ENCODE peak calls at places on chromosomes 11 and 22, in eight cellular contexts. T is HCT116, D is hepatocyte, L is neural progenitor cell, I is MM.1S, X is GM23338, P is GM23248, Q is SK-N-SH. Z is an unnamed sample.

GRCh38 chr11:8962827-8963226 is 1.4 kb downstream of the TMEM9B start:
- DNase-seq in X (no peak), P (peak; percentile 17), L (no peak), D (no peak), I (no peak), Q (no peak), T (no peak), Z (no peak)

GRCh38 chr22:18048441-18048898 is 24.1 kb upstream of the MICAL3 start:
- DNase-seq in X (no peak), I (no peak), D (no peak), Q (no peak), L (peak; percentile 20), T (no peak), P (peak; percentile 67), Z (no peak)

GRCh38 chr11:86670179-86670578 is 2.2 kb downstream of the ME3 start:
- DNase-seq in D (no peak), X (no peak), L (no peak), P (no peak), I (no peak), T (no peak), Q (no peak), Z (peak; percentile 42)

GRCh38 chr11:119533931-119534694 is 111.1 kb upstream of the THY1 start:
- DNase-seq in Q (peak; percentile 81), L (peak; percentile 82), T (peak; percentile 38), I (peak; percentile 44), X (peak; percentile 92), D (peak; percentile 87), P (peak; percentile 80), Z (peak; percentile 85)

GRCh38 chr11:132942611-132943324 is 589.5 kb downstream of the OPCML start:
- DNase-seq in L (peak; percentile 57), Q (peak; percentile 49), I (no peak), T (no peak), X (peak; percentile 59), D (peak; percentile 18), P (no peak), Z (no peak)

GRCh38 chr11:26017322-26017860 is 314.5 kb upstream of the ANO3 start:
- DNase-seq in Q (no peak), X (no peak), L (no peak), T (no peak), D (no peak), P (no peak), I (no peak), Z (no peak)

GRCh38 chr11:8813658-8814057 is 97.3 kb upstream of the AKIP1 start:
- DNase-seq in T (peak; percentile 73), Q (peak; percentile 78), D (peak; percentile 85), P (peak; percentile 90), I (peak; percentile 81), L (peak; percentile 90), X (peak; percentile 92), Z (peak; percentile 79)

GRCh38 chr11:44226945-44227344 is 83.0 kb downstream of the ALX4 start:
- DNase-seq in P (no peak), X (no peak), L (no peak), D (no peak), I (no peak), T (no peak), Q (no peak), Z (no peak)

GRCh38 chr11:57283231-57283990 is 41.3 kb downstream of the TNKS1BP1 start:
- DNase-seq in L (no peak), Q (no peak), P (no peak), T (no peak), I (no peak), D (no peak), X (peak; percentile 77), Z (no peak)

GRCh38 chr11:57167125-57167839 is 14.5 kb upstream of the LRRC55 start:
- DNase-seq in T (no peak), X (no peak), Q (peak; percentile 77), I (no peak), L (peak; percentile 21), P (no peak), D (no peak), Z (no peak)

GRCh38 chr11:68271023-68271780 is 571 bp downstream of the C11orf24 start:
- DNase-seq in L (peak; percentile 89), X (peak; percentile 87), Q (peak; percentile 89), I (peak; percentile 91), P (peak; percentile 97), T (peak; percentile 61), D (peak; percentile 83), Z (peak; percentile 79)

GRCh38 chr11:116312560-116313340 is 460.0 kb downstream of the BUD13 start:
- DNase-seq in D (peak; percentile 72), I (no peak), P (peak; percentile 1), L (peak; percentile 42), X (peak; percentile 23), Q (peak; percentile 88), T (no peak), Z (no peak)

GRCh38 chr11:11349870-11350325 is 3.2 kb downstream of the CSNK2A3 start:
- DNase-seq in I (no peak), T (no peak), X (no peak), Q (no peak), L (no peak), P (peak; percentile 63), D (peak; percentile 52), Z (peak; percentile 70)

GRCh38 chr22:27251563-27251962 is 550.0 kb downstream of the MN1 start:
- DNase-seq in I (no peak), P (no peak), X (no peak), Q (no peak), L (no peak), D (no peak), T (no peak), Z (no peak)

GRCh38 chr11:609355-609811 is 6.4 kb downstream of the IRF7 start:
- DNase-seq in Q (no peak), L (no peak), T (no peak), X (no peak), P (no peak), I (no peak), D (no peak), Z (no peak)
- H3K36me3 ChIP-seq in Q (peaks cover 87% of the 10 kb centered on the region), L (no peaks in the 10 kb centered on the region), T (peaks cover 36% of the 10 kb centered on the region), X (peaks cover 10% of the 10 kb centered on the region), P (peaks cover 12% of the 10 kb centered on the region), I (peaks cover 7% of the 10 kb centered on the region), D (no peaks in the 10 kb centered on the region), Z (peaks cover 49% of the 10 kb centered on the region)

GRCh38 chr11:15764329-15764728 is 592.0 kb downstream of the SOX6 start:
- DNase-seq in X (no peak), L (no peak), I (no peak), D (no peak), P (no peak), Q (no peak), T (no peak), Z (no peak)
- H3K4me3 ChIP-seq in X (no peak overlapping the region), L (no peak overlapping the region), I (no peak overlapping the region), D (no peak overlapping the region), P (no peak overlapping the region), Q (no peak overlapping the region), T (no peak overlapping the region), Z (no peak overlapping the region)

GRCh38 chr22:43777204-43777671 is 34.9 kb downstream of the EFCAB6 start:
- DNase-seq in T (no peak), D (peak; percentile 10), L (no peak), Q (no peak), X (no peak), P (peak; percentile 77), I (no peak), Z (peak; percentile 87)
- TF ChIP-seq EZH2phosphoT487 in T (no peak), D (no peak), L (no peak), Q (no peak), X (no peak), P (no peak), I (no peak), Z (no peak)

GRCh38 chr11:102177974-102178631 is 67.9 kb downstream of the YAP1 start:
- DNase-seq in X (no peak), T (peak; percentile 87), D (peak; percentile 74), P (peak; percentile 94), L (no peak), Q (peak; percentile 6), I (no peak), Z (peak; percentile 99)
- H3K36me3 ChIP-seq in X (no peaks in the 10 kb centered on the region), T (peaks cover 3% of the 10 kb centered on the region), D (no peaks in the 10 kb centered on the region), P (peaks cover 30% of the 10 kb centered on the region), L (no peaks in the 10 kb centered on the region), Q (peaks cover 2% of the 10 kb centered on the region), I (no peaks in the 10 kb centered on the region), Z (peaks cover 20% of the 10 kb centered on the region)

GRCh38 chr22:46060292-46061123 is 83.5 kb upstream of the WNT7B start:
- DNase-seq in X (no peak), T (no peak), I (no peak), L (no peak), D (no peak), P (peak; percentile 24), Q (no peak), Z (peak; percentile 17)

GRCh38 chr22:46057206-46057605 is 80.2 kb upstream of the WNT7B start:
- DNase-seq in Q (no peak), T (no peak), D (no peak), L (no peak), I (peak; percentile 23), P (peak; percentile 70), X (no peak), Z (peak; percentile 32)

GRCh38 chr22:46057762-46058420 is 80.9 kb upstream of the WNT7B start:
- DNase-seq in P (peak; percentile 85), T (no peak), X (no peak), L (no peak), Q (peak; percentile 58), I (peak; percentile 89), D (no peak), Z (peak; percentile 84)

GRCh38 chr22:46061124-46061410 is 84.1 kb upstream of the WNT7B start:
- DNase-seq in P (no peak), X (no peak), L (no peak), Q (no peak), D (no peak), T (no peak), I (no peak), Z (no peak)

DNA sequence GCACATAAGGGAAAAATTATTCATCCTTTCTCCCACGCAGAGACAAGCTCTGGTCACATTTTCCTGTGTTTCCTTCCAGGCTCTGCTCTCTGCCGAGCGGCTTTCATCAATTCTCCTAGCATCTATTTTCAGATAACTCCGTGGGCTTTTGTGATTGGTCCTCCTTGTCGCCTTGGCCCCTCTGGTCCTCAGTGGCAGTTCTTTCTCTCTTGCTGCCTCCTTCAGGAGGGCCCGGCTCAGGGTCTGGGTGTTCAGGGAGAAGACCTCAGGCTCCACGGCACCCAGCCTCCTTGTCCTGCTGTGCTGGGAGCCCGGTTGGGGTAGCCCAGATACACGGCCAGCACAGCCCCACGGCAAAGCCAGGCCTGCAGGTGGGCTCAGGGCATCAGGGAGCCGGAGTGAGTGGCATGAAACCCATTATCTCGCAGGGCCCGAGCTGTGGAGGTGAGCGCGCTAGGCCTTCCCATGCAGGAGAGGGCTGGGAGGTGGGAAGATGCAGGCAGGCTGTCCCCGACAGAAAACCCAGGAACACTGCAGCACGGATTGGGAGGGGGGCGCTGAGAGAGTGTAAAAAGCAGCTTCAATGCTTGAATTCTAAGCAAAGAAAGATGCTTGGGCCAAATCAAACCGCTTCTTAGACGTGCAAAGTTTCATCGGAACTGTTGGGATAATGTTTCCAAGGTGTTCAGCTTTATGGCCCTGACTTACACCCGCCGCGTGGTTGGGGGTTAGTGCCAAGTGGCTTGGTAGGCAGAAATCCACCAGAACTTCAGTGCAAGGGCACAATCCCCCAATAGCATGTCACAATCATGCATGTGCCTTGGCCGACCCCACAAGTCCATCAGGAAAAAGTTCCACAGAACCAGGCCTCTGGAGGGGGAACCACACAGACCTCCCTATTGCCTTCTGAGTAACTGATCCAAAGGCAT is 81.9 kb upstream of the WNT7B start:
- DNase-seq in T (no peak), P (peak; percentile 74), X (no peak), D (no peak), Q (peak; percentile 59), L (no peak), I (no peak), Z (peak; percentile 35)
- H3K4me3 ChIP-seq in T (no peak overlapping the region), P (peak overlapping the region; percentile 77), X (no peak overlapping the region), D (no peak overlapping the region), Q (peak overlapping the region; percentile 67), L (no peak overlapping the region), I (no peak overlapping the region), Z (peak overlapping the region; percentile 74)

GRCh38 chr11:130721736-130722135 is 194.5 kb downstream of the SNX19 start:
- DNase-seq in Q (no peak), P (peak; percentile 42), X (no peak), L (no peak), I (no peak), D (no peak), T (no peak), Z (peak; percentile 62)
- TF ChIP-seq EZH2phosphoT487 in Q (no peak), P (no peak), X (no peak), L (no peak), I (no peak), D (no peak), T (no peak), Z (no peak)

Z was measured in PC-3.